ENCODE peak calls at places on chromosomes 12 and 14, in seven cellular contexts. One of them, this sample, is unnamed.

GRCh38 chr12:109949089-109949488 is 47.1 kb downstream of the GIT2 start:
- DNase-seq in dorsolateral prefrontal cortex: no peak
- DNase-seq in activated B cell treated with CpG ODN at 0.5 μM for 24 hours: no peak
- DNase-seq in fibroblast of villous mesenchyme: peak; percentile 67
- DNase-seq in endothelial cell: no peak
- DNase-seq in mucosa of descending colon: no peak
- DNase-seq in endothelial cell of umbilical vein: no peak
- DNase-seq in this sample: no peak

GRCh38 chr12:108833355-108833733 is 24.0 kb downstream of the SSH1 start:
- DNase-seq in fibroblast of villous mesenchyme: peak; percentile 77
- DNase-seq in activated B cell treated with CpG ODN at 0.5 μM for 24 hours: no peak
- DNase-seq in dorsolateral prefrontal cortex: no peak
- DNase-seq in endothelial cell of umbilical vein: peak; percentile 81
- DNase-seq in mucosa of descending colon: no peak
- DNase-seq in endothelial cell: no peak
- DNase-seq in this sample: no peak

GRCh38 chr14:44586910-44587309 is 79.8 kb upstream of the FSCB start:
- DNase-seq in fibroblast of villous mesenchyme: no peak
- DNase-seq in endothelial cell: no peak
- DNase-seq in activated B cell treated with CpG ODN at 0.5 μM for 24 hours: no peak
- DNase-seq in dorsolateral prefrontal cortex: no peak
- DNase-seq in endothelial cell of umbilical vein: no peak
- DNase-seq in mucosa of descending colon: no peak
- DNase-seq in this sample: no peak

GRCh38 chr14:51539571-51540037 is 112.1 kb upstream of the FRMD6 start:
- DNase-seq in dorsolateral prefrontal cortex: no peak
- DNase-seq in fibroblast of villous mesenchyme: peak; percentile 66
- DNase-seq in mucosa of descending colon: no peak
- DNase-seq in activated B cell treated with CpG ODN at 0.5 μM for 24 hours: no peak
- DNase-seq in endothelial cell of umbilical vein: peak; percentile 82
- DNase-seq in endothelial cell: no peak
- DNase-seq in this sample: peak; percentile 47

GRCh38 chr14:92160619-92161018 is 38.9 kb downstream of the CPSF2 start:
- DNase-seq in mucosa of descending colon: no peak
- DNase-seq in dorsolateral prefrontal cortex: no peak
- DNase-seq in endothelial cell: no peak
- DNase-seq in fibroblast of villous mesenchyme: peak; percentile 81
- DNase-seq in endothelial cell of umbilical vein: no peak
- DNase-seq in activated B cell treated with CpG ODN at 0.5 μM for 24 hours: no peak
- DNase-seq in this sample: no peak

GRCh38 chr14:71541973-71542730 is 390.1 kb upstream of the RGS6 start:
- DNase-seq in activated B cell treated with CpG ODN at 0.5 μM for 24 hours: no peak
- DNase-seq in fibroblast of villous mesenchyme: no peak
- DNase-seq in dorsolateral prefrontal cortex: no peak
- DNase-seq in endothelial cell of umbilical vein: no peak
- DNase-seq in mucosa of descending colon: no peak
- DNase-seq in endothelial cell: no peak
- DNase-seq in this sample: no peak

GRCh38 chr12:79001404-79001803 is 136.8 kb downstream of the SYT1 start:
- DNase-seq in endothelial cell: no peak
- DNase-seq in dorsolateral prefrontal cortex: no peak
- DNase-seq in endothelial cell of umbilical vein: no peak
- DNase-seq in fibroblast of villous mesenchyme: no peak
- DNase-seq in activated B cell treated with CpG ODN at 0.5 μM for 24 hours: no peak
- DNase-seq in mucosa of descending colon: no peak
- DNase-seq in this sample: no peak

GRCh38 chr12:100083308-100083707 is 59.4 kb downstream of the BLTP3B start:
- DNase-seq in dorsolateral prefrontal cortex: no peak
- DNase-seq in mucosa of descending colon: no peak
- DNase-seq in fibroblast of villous mesenchyme: no peak
- DNase-seq in endothelial cell: no peak
- DNase-seq in activated B cell treated with CpG ODN at 0.5 μM for 24 hours: no peak
- DNase-seq in endothelial cell of umbilical vein: no peak
- DNase-seq in this sample: no peak

GRCh38 chr14:56339855-56340701 is 221.9 kb downstream of the PELI2 start:
- DNase-seq in activated B cell treated with CpG ODN at 0.5 μM for 24 hours: peak; percentile 20
- DNase-seq in endothelial cell: peak; percentile 60
- DNase-seq in mucosa of descending colon: peak; percentile 59
- DNase-seq in fibroblast of villous mesenchyme: peak; percentile 96
- DNase-seq in dorsolateral prefrontal cortex: peak; percentile 70
- DNase-seq in endothelial cell of umbilical vein: peak; percentile 89
- DNase-seq in this sample: peak; percentile 71

DNA sequence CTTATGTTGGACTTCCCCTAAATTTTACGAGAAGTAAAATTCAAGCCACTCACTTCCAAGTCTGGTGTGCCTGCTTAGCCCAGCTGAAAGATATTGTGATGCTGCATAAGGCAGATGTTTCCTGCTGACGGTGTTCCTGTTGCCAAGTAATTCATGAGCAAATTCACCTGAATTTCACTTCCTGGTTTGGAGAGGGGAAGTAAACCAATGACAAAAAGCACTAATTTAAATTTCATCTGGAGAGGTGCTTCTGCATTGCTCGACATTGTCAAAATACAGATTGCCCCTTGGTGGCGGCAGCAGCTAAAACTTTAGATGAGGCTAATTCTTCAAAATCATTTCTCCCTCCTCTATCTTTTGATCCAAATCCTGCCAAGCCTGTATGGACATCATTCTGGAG is 281.1 kb downstream of the AACS start:
- DNase-seq in dorsolateral prefrontal cortex: no peak
- DNase-seq in mucosa of descending colon: no peak
- DNase-seq in endothelial cell of umbilical vein: no peak
- DNase-seq in activated B cell treated with CpG ODN at 0.5 μM for 24 hours: no peak
- DNase-seq in endothelial cell: no peak
- DNase-seq in fibroblast of villous mesenchyme: no peak
- DNase-seq in this sample: peak; percentile 73
- TF ChIP-seq CTCF in dorsolateral prefrontal cortex: peak; percentile 71
- TF ChIP-seq CTCF in mucosa of descending colon: no peak
- TF ChIP-seq CTCF in endothelial cell of umbilical vein: no peak
- TF ChIP-seq CTCF in activated B cell treated with CpG ODN at 0.5 μM for 24 hours: no peak
- TF ChIP-seq CTCF in endothelial cell: no peak
- TF ChIP-seq CTCF in fibroblast of villous mesenchyme: no peak
- TF ChIP-seq CTCF in this sample: peak; percentile 55

GRCh38 chr12:11961686-11962085 is 109.1 kb upstream of the BCL2L14 start:
- DNase-seq in activated B cell treated with CpG ODN at 0.5 μM for 24 hours: no peak
- DNase-seq in fibroblast of villous mesenchyme: no peak
- DNase-seq in endothelial cell: no peak
- DNase-seq in endothelial cell of umbilical vein: no peak
- DNase-seq in dorsolateral prefrontal cortex: no peak
- DNase-seq in mucosa of descending colon: no peak
- DNase-seq in this sample: no peak

GRCh38 chr12:11959117-11959823 is 111.5 kb upstream of the BCL2L14 start:
- DNase-seq in endothelial cell: no peak
- DNase-seq in dorsolateral prefrontal cortex: no peak
- DNase-seq in activated B cell treated with CpG ODN at 0.5 μM for 24 hours: no peak
- DNase-seq in fibroblast of villous mesenchyme: peak; percentile 32
- DNase-seq in endothelial cell of umbilical vein: peak; percentile 48
- DNase-seq in mucosa of descending colon: no peak
- DNase-seq in this sample: no peak

GRCh38 chr12:11965258-11965910 is 105.4 kb upstream of the BCL2L14 start:
- DNase-seq in activated B cell treated with CpG ODN at 0.5 μM for 24 hours: no peak
- DNase-seq in dorsolateral prefrontal cortex: peak; percentile 74
- DNase-seq in endothelial cell: no peak
- DNase-seq in fibroblast of villous mesenchyme: no peak
- DNase-seq in endothelial cell of umbilical vein: no peak
- DNase-seq in mucosa of descending colon: no peak
- DNase-seq in this sample: no peak

GRCh38 chr12:11963841-11964471 is 106.8 kb upstream of the BCL2L14 start:
- DNase-seq in mucosa of descending colon: no peak
- DNase-seq in activated B cell treated with CpG ODN at 0.5 μM for 24 hours: no peak
- DNase-seq in endothelial cell of umbilical vein: no peak
- DNase-seq in fibroblast of villous mesenchyme: no peak
- DNase-seq in endothelial cell: no peak
- DNase-seq in dorsolateral prefrontal cortex: no peak
- DNase-seq in this sample: no peak

DNA sequence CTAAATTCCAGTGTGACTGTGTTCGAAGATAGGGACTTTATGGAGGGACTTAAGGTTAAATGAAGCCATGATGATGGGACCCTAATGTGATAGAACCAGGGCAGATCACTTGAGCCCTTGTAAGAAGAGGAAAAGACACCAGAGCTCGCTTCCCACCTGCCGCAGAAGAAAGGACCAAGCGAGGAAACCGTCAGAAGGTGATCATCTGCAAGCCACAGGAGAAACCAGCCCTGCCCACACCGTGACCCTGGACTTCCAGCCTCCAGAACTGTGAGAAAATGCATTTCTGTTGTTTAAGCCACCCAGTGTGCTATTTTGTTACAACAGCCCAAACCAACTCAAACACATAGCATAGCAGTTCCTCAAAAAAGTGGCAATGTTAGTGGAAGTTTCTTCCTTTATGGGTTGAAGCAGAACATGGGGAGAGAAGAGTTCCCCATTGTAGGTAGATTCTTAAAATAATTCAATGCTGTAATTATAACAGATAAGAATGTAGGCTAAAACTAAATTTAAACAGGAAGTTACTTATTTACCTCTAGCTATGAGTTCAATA is 107.9 kb upstream of the BCL2L14 start:
- DNase-seq in endothelial cell of umbilical vein: no peak
- DNase-seq in mucosa of descending colon: no peak
- DNase-seq in endothelial cell: no peak
- DNase-seq in activated B cell treated with CpG ODN at 0.5 μM for 24 hours: no peak
- DNase-seq in dorsolateral prefrontal cortex: no peak
- DNase-seq in fibroblast of villous mesenchyme: no peak
- DNase-seq in this sample: no peak
- TF ChIP-seq CTCF in endothelial cell of umbilical vein: no peak
- TF ChIP-seq CTCF in mucosa of descending colon: no peak
- TF ChIP-seq CTCF in endothelial cell: no peak
- TF ChIP-seq CTCF in activated B cell treated with CpG ODN at 0.5 μM for 24 hours: no peak
- TF ChIP-seq CTCF in dorsolateral prefrontal cortex: no peak
- TF ChIP-seq CTCF in fibroblast of villous mesenchyme: no peak
- TF ChIP-seq CTCF in this sample: no peak

GRCh38 chr14:69652942-69653680 is 41.7 kb downstream of the SUSD6 start:
- DNase-seq in activated B cell treated with CpG ODN at 0.5 μM for 24 hours: no peak
- DNase-seq in fibroblast of villous mesenchyme: no peak
- DNase-seq in endothelial cell: no peak
- DNase-seq in endothelial cell of umbilical vein: no peak
- DNase-seq in dorsolateral prefrontal cortex: no peak
- DNase-seq in mucosa of descending colon: no peak
- DNase-seq in this sample: no peak
- TF ChIP-seq CTCF in activated B cell treated with CpG ODN at 0.5 μM for 24 hours: no peak
- TF ChIP-seq CTCF in fibroblast of villous mesenchyme: no peak
- TF ChIP-seq CTCF in endothelial cell: no peak
- TF ChIP-seq CTCF in endothelial cell of umbilical vein: no peak
- TF ChIP-seq CTCF in dorsolateral prefrontal cortex: no peak
- TF ChIP-seq CTCF in mucosa of descending colon: no peak
- TF ChIP-seq CTCF in this sample: no peak

GRCh38 chr12:107388263-107388662 is 294.9 kb upstream of the CRY1 start:
- DNase-seq in endothelial cell: no peak
- DNase-seq in dorsolateral prefrontal cortex: no peak
- DNase-seq in fibroblast of villous mesenchyme: no peak
- DNase-seq in activated B cell treated with CpG ODN at 0.5 μM for 24 hours: no peak
- DNase-seq in mucosa of descending colon: no peak
- DNase-seq in endothelial cell of umbilical vein: no peak
- DNase-seq in this sample: no peak
- TF ChIP-seq CTCF in endothelial cell: no peak
- TF ChIP-seq CTCF in dorsolateral prefrontal cortex: no peak
- TF ChIP-seq CTCF in fibroblast of villous mesenchyme: no peak
- TF ChIP-seq CTCF in activated B cell treated with CpG ODN at 0.5 μM for 24 hours: no peak
- TF ChIP-seq CTCF in mucosa of descending colon: no peak
- TF ChIP-seq CTCF in endothelial cell of umbilical vein: no peak
- TF ChIP-seq CTCF in this sample: no peak

GRCh38 chr12:47818701-47819543 is 781 bp downstream of the HDAC7 start:
- DNase-seq in endothelial cell of umbilical vein: peak; percentile 23
- DNase-seq in mucosa of descending colon: peak; percentile 88
- DNase-seq in dorsolateral prefrontal cortex: peak; percentile 76
- DNase-seq in activated B cell treated with CpG ODN at 0.5 μM for 24 hours: peak; percentile 59
- DNase-seq in fibroblast of villous mesenchyme: peak; percentile 55
- DNase-seq in endothelial cell: peak; percentile 70
- DNase-seq in this sample: peak; percentile 81

GRCh38 chr12:47820631-47821345 is 1.1 kb upstream of the HDAC7 start:
- DNase-seq in endothelial cell: peak; percentile 57
- DNase-seq in endothelial cell of umbilical vein: peak; percentile 91
- DNase-seq in activated B cell treated with CpG ODN at 0.5 μM for 24 hours: no peak
- DNase-seq in mucosa of descending colon: peak; percentile 74
- DNase-seq in fibroblast of villous mesenchyme: peak; percentile 96
- DNase-seq in dorsolateral prefrontal cortex: peak; percentile 79
- DNase-seq in this sample: peak; percentile 92

GRCh38 chr12:47821346-47821706 is 1.6 kb upstream of the HDAC7 start:
- DNase-seq in mucosa of descending colon: no peak
- DNase-seq in dorsolateral prefrontal cortex: no peak
- DNase-seq in endothelial cell: no peak
- DNase-seq in fibroblast of villous mesenchyme: no peak
- DNase-seq in endothelial cell of umbilical vein: peak; percentile 49
- DNase-seq in activated B cell treated with CpG ODN at 0.5 μM for 24 hours: no peak
- DNase-seq in this sample: no peak

GRCh38 chr12:47819544-47819901 is 180 bp downstream of the HDAC7 start:
- DNase-seq in dorsolateral prefrontal cortex: no peak
- DNase-seq in fibroblast of villous mesenchyme: no peak
- DNase-seq in activated B cell treated with CpG ODN at 0.5 μM for 24 hours: no peak
- DNase-seq in mucosa of descending colon: no peak
- DNase-seq in endothelial cell of umbilical vein: no peak
- DNase-seq in endothelial cell: no peak
- DNase-seq in this sample: no peak

GRCh38 chr12:47819902-47820630 is at the start of gene HDAC7:
- DNase-seq in mucosa of descending colon: peak; percentile 92
- DNase-seq in activated B cell treated with CpG ODN at 0.5 μM for 24 hours: peak; percentile 57
- DNase-seq in fibroblast of villous mesenchyme: peak; percentile 79
- DNase-seq in endothelial cell of umbilical vein: peak; percentile 90
- DNase-seq in dorsolateral prefrontal cortex: peak; percentile 84
- DNase-seq in endothelial cell: peak; percentile 90
- DNase-seq in this sample: peak; percentile 89
- TF ChIP-seq CTCF in mucosa of descending colon: no peak
- TF ChIP-seq CTCF in activated B cell treated with CpG ODN at 0.5 μM for 24 hours: no peak
- TF ChIP-seq CTCF in fibroblast of villous mesenchyme: no peak
- TF ChIP-seq CTCF in endothelial cell of umbilical vein: no peak
- TF ChIP-seq CTCF in dorsolateral prefrontal cortex: peak; percentile 2
- TF ChIP-seq CTCF in endothelial cell: no peak
- TF ChIP-seq CTCF in this sample: no peak

GRCh38 chr14:30214456-30215090 is 286.9 kb upstream of the PRKD1 start:
- DNase-seq in dorsolateral prefrontal cortex: no peak
- DNase-seq in activated B cell treated with CpG ODN at 0.5 μM for 24 hours: no peak
- DNase-seq in fibroblast of villous mesenchyme: peak; percentile 79
- DNase-seq in endothelial cell of umbilical vein: peak; percentile 65
- DNase-seq in mucosa of descending colon: no peak
- DNase-seq in endothelial cell: peak; percentile 20
- DNase-seq in this sample: peak; percentile 75
- TF ChIP-seq CTCF in dorsolateral prefrontal cortex: peak; percentile 81
- TF ChIP-seq CTCF in activated B cell treated with CpG ODN at 0.5 μM for 24 hours: no peak
- TF ChIP-seq CTCF in fibroblast of villous mesenchyme: peak; percentile 74
- TF ChIP-seq CTCF in endothelial cell of umbilical vein: peak; percentile 41
- TF ChIP-seq CTCF in mucosa of descending colon: no peak
- TF ChIP-seq CTCF in endothelial cell: peak; percentile 36
- TF ChIP-seq CTCF in this sample: peak; percentile 85

DNA sequence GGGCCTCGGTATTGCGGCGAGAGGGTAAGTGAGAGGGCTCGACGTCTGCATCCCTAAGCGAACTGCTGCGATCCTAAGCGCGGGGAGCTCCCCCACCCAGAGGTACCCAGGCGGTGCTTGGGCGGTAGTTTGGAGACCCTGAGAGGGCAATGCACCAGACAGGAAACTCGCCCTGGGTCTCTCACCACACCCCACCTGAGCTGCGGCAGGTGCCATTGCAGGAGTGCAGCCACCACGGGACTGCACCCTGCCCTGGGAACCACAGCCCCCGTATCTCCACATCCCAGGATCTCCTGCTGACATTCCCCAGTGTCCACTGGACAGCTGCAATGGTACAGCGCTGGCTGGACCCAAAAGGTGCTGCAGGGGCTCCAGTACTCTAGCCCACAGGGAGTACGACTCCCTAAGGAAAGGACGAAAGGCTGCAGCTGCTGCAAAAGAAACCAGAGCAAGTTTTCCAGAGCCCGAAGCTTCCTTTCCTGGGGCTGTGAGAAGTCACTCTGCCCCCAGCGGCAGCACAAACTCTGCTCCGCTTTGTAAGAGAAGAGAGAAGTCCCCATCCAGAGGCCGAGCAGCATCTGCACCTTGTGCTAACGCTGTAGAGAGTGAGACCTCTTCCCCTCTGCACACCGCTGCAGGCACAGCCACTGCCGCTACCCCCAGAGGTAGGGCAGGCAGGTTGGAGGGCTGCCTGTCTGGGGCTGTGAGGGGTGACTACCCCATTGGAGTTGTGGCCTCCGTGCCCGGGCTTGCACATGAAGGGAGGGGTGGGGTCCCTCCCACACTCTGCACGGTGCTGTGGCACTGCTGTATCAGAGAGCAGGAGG is 31.1 kb upstream of the MON2 start:
- DNase-seq in dorsolateral prefrontal cortex: peak; percentile 59
- DNase-seq in fibroblast of villous mesenchyme: peak; percentile 63
- DNase-seq in mucosa of descending colon: peak; percentile 51
- DNase-seq in activated B cell treated with CpG ODN at 0.5 μM for 24 hours: peak; percentile 20
- DNase-seq in endothelial cell of umbilical vein: peak; percentile 52
- DNase-seq in endothelial cell: peak; percentile 56
- DNase-seq in this sample: peak; percentile 90
- TF ChIP-seq CTCF in dorsolateral prefrontal cortex: peak; percentile 57
- TF ChIP-seq CTCF in fibroblast of villous mesenchyme: peak; percentile 68
- TF ChIP-seq CTCF in mucosa of descending colon: no peak
- TF ChIP-seq CTCF in activated B cell treated with CpG ODN at 0.5 μM for 24 hours: no peak
- TF ChIP-seq CTCF in endothelial cell of umbilical vein: peak; percentile 37
- TF ChIP-seq CTCF in endothelial cell: no peak
- TF ChIP-seq CTCF in this sample: peak; percentile 69

This sample was measured in GM23338.